ENCODE peak calls at places on chromosomes 1 and 21, in six cellular contexts. W is IMR-90, B is HEK293T, Q is GM12878, V is HepG2, H is K562. I is an unnamed sample.

GRCh38 chr1:197921235-197922069 is 4.3 kb downstream of the LHX9 start:
- DNase-seq in W (no peak), B (no peak), Q (no peak), V (no peak), H (no peak), I (no peak)

GRCh38 chr1:160717284-160717683 is 5.7 kb upstream of the CD48 start:
- DNase-seq in W (no peak), B (no peak), Q (no peak), V (no peak), H (no peak), I (no peak)

GRCh38 chr1:117564227-117565082 is 41.4 kb upstream of the TENT5C start:
- DNase-seq in W (no peak), B (no peak), Q (no peak), V (no peak), H (no peak), I (no peak)

GRCh38 chr1:222814536-222815366 is at the start of gene DISP1:
- DNase-seq in W (peak; percentile 74), B (peak; percentile 87), Q (peak; percentile 35), V (peak; percentile 73), H (peak; percentile 79), I (peak; percentile 74)

GRCh38 chr1:210239295-210240155 is 6.9 kb downstream of the SERTAD4 start:
- DNase-seq in W (peak; percentile 85), B (peak; percentile 59), Q (no peak), V (peak; percentile 16), H (no peak), I (peak; percentile 37)

GRCh38 chr1:228018961-228019721 is 12.3 kb downstream of the WNT3A start:
- DNase-seq in W (no peak), B (no peak), Q (no peak), V (no peak), H (no peak), I (no peak)

GRCh38 chr1:6222644-6223043 is 13.1 kb downstream of the ICMT start:
- DNase-seq in W (peak; percentile 31), B (no peak), Q (no peak), V (no peak), H (no peak), I (no peak)

GRCh38 chr21:45236481-45236880 is 51.2 kb downstream of the POFUT2 start:
- DNase-seq in W (no peak), B (no peak), Q (no peak), V (no peak), H (no peak), I (no peak)

GRCh38 chr1:184219414-184219813 is 167.4 kb upstream of the C1orf21 start:
- DNase-seq in W (no peak), B (no peak), Q (no peak), V (no peak), H (no peak), I (no peak)

GRCh38 chr1:219460561-219461511 is 152.1 kb downstream of the ZC3H11B start:
- DNase-seq in W (peak; percentile 63), B (no peak), Q (peak; percentile 79), V (no peak), H (no peak), I (no peak)

GRCh38 chr1:36223373-36223995 is 759 bp upstream of the THRAP3 start:
- DNase-seq in W (peak; percentile 73), B (peak; percentile 25), Q (peak; percentile 39), V (no peak), H (peak; percentile 39), I (peak; percentile 56)

GRCh38 chr1:208731976-208732821 is 488.0 kb upstream of the PLXNA2 start:
- DNase-seq in W (no peak), B (no peak), Q (peak; percentile 24), V (no peak), H (no peak), I (no peak)

GRCh38 chr1:11730429-11730861 is 5.5 kb upstream of the AGTRAP start:
- DNase-seq in W (peak; percentile 36), B (no peak), Q (no peak), V (no peak), H (no peak), I (no peak)

GRCh38 chr1:101139130-101139529 is 97.7 kb upstream of the S1PR1 start:
- DNase-seq in W (no peak), B (no peak), Q (no peak), V (no peak), H (no peak), I (no peak)

GRCh38 chr1:14659913-14660312 is 61.4 kb downstream of the KAZN start:
- DNase-seq in W (no peak), B (no peak), Q (no peak), V (no peak), H (no peak), I (no peak)

GRCh38 chr1:36327421-36328087 is 4.1 kb upstream of the EVA1B start:
- DNase-seq in W (peak; percentile 80), B (no peak), Q (no peak), V (no peak), H (no peak), I (no peak)

GRCh38 chr1:7401814-7402547 is 369.1 kb upstream of the VAMP3 start:
- DNase-seq in W (peak; percentile 100), B (peak; percentile 32), Q (no peak), V (peak; percentile 41), H (no peak), I (peak; percentile 95)

GRCh38 chr1:45974541-45975269 is 157.7 kb downstream of the PIK3R3 start:
- DNase-seq in W (peak; percentile 68), B (no peak), Q (no peak), V (peak; percentile 43), H (no peak), I (peak; percentile 2)

GRCh38 chr1:92210701-92211100 is 7.0 kb upstream of the C1orf146 start:
- DNase-seq in W (peak; percentile 64), B (no peak), Q (no peak), V (no peak), H (no peak), I (no peak)

GRCh38 chr1:39272027-39272790 is 67.7 kb downstream of the MACF1 start:
- DNase-seq in W (peak; percentile 53), B (no peak), Q (peak; percentile 87), V (peak; percentile 30), H (peak; percentile 41), I (no peak)

GRCh38 chr1:63326106-63326472 is 3.7 kb downstream of the FOXD3 start:
- DNase-seq in W (no peak), B (peak; percentile 35), Q (no peak), V (no peak), H (no peak), I (no peak)

GRCh38 chr1:1598051-1598719 is 1.8 kb downstream of the FNDC10 start:
- DNase-seq in W (no peak), B (no peak), Q (no peak), V (no peak), H (no peak), I (no peak)

GRCh38 chr1:1599030-1599916 is 662 bp downstream of the FNDC10 start:
- DNase-seq in W (peak; percentile 37), B (peak; percentile 64), Q (no peak), V (no peak), H (peak; percentile 81), I (no peak)

GRCh38 chr1:1597275-1597930 is 2.5 kb downstream of the FNDC10 start:
- DNase-seq in W (no peak), B (no peak), Q (no peak), V (no peak), H (peak; percentile 89), I (peak; percentile 73)

GRCh38 chr1:1599919-1600860 is at the start of gene FNDC10:
- DNase-seq in W (no peak), B (no peak), Q (no peak), V (no peak), H (peak; percentile 90), I (no peak)

GRCh38 chr1:1598720-1599029 is 1.3 kb downstream of the FNDC10 start:
- DNase-seq in W (no peak), B (no peak), Q (no peak), V (no peak), H (no peak), I (no peak)
- TF ChIP-seq BHLHE40 in W (no peak), B (no peak), Q (no peak), V (no peak), H (no peak), I (no peak)

GRCh38 chr21:33018707-33019455 is 6.9 kb upstream of the OLIG2 start:
- DNase-seq in W (no peak), B (no peak), Q (no peak), V (no peak), H (no peak), I (no peak)

GRCh38 chr21:33020558-33021100 is 5.1 kb upstream of the OLIG2 start:
- DNase-seq in W (no peak), B (no peak), Q (no peak), V (no peak), H (no peak), I (no peak)

GRCh38 chr21:33021150-33021549 is 4.6 kb upstream of the OLIG2 start:
- DNase-seq in W (no peak), B (no peak), Q (no peak), V (no peak), H (no peak), I (no peak)

GRCh38 chr21:33019516-33019884 is 6.2 kb upstream of the OLIG2 start:
- DNase-seq in W (no peak), B (no peak), Q (no peak), V (no peak), H (no peak), I (no peak)

GRCh38 chr21:33019885-33020557 is 5.7 kb upstream of the OLIG2 start:
- DNase-seq in W (no peak), B (no peak), Q (no peak), V (no peak), H (peak; percentile 36), I (no peak)
- TF ChIP-seq BHLHE40 in W (no peak), B (no peak), Q (no peak), V (no peak), H (no peak), I (no peak)

DNA sequence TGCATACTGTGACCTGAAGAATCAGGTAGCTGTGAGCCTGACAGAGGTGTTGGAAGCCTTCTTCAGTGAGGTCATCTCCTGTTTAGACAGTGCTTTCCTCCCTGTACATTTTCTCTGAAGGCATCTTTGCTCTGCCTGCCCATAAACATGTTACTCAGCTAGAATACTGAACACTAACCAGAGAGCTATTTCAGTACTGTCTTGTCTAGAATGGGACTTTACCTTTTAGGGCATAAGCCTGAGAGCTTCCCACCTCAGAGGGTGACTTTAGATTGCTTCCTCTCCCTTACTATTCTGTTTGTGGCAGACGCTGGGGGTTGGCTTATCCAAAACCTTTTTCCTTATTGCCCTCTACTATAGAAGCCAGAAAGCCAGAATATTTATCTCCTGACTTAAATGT is 23.3 kb upstream of the ZNF326 start:
- DNase-seq in W (peak; percentile 44), B (no peak), Q (no peak), V (no peak), H (no peak), I (peak; percentile 41)
- TF ChIP-seq BHLHE40 in W (no peak), B (no peak), Q (no peak), V (no peak), H (no peak), I (no peak)

DNA sequence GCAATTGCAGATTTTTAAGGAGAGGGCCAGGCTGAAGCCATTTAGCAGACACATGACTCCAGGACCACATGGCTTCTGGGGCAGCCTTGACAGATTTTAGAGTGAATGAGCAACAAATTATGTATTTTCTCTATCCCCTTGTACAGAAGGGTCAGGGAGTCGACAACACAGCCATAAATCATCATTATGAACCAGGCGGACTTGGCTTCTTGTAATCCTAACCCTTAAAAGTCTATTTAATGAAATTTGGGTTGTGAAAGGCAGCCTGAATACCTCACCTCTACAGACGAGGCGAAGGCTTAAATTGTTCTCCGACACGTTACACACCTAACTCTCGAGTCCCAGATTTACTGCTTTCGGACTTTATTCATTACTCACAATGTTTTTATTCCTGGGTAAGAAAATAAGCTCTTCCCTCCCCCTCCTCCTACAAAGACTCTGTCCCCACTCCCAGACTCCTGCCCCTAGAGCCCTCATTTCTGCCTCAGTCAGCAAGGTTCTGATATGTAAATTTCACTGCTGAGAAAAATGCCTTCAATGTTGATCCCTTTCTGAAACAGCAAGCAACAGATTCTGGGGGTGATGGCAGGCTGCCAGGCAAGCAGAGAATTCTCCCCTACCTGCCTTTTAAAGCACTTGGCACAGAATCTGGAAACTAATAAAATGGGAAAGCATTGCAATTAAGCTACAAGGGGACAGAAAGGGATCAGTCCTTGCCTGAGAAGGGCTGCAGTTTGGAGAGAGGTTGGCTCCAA is 51.6 kb downstream of the PLPP3 start:
- DNase-seq in W (no peak), B (peak; percentile 56), Q (no peak), V (no peak), H (no peak), I (no peak)
- TF ChIP-seq BHLHE40 in W (no peak), B (no peak), Q (no peak), V (no peak), H (no peak), I (no peak)